ENCODE peak calls at places on chromosomes 7 and 10, in nine cellular contexts. Q is IMR-90; U is CD4-positive, alpha-beta memory T cell; B is endothelial cell of umbilical vein; E is WERI-Rb-1; G is cardiac muscle cell; A is Peyer's patch; X is psoas muscle; P is CD4-positive, CD25-positive, alpha-beta regulatory T cell. V is an unnamed sample.

GRCh38 chr10:123142701-123143161 is 5.2 kb upstream of the HMX2 start:
- DNase-seq in U (no peak), A (no peak), Q (no peak), P (no peak), E (no peak), X (no peak), G (no peak), B (no peak), V (no peak)

GRCh38 chr7:19117081-19117869 is at the start of gene TWIST1:
- DNase-seq in B (no peak), E (peak; percentile 44), G (peak; percentile 89), Q (peak; percentile 94), A (no peak), P (no peak), U (no peak), X (no peak), V (no peak)

GRCh38 chr7:101518348-101518747 is 110.7 kb downstream of the MYL10 start:
- DNase-seq in X (no peak), U (no peak), P (no peak), A (no peak), E (no peak), Q (peak; percentile 77), B (no peak), G (no peak), V (no peak)

GRCh38 chr7:155381852-155382801 is 75.8 kb upstream of the EN2 start:
- DNase-seq in Q (no peak), E (no peak), B (no peak), A (no peak), G (peak; percentile 42), X (peak; percentile 46), U (no peak), P (no peak), V (no peak)

GRCh38 chr10:72694476-72695369 is 2.8 kb downstream of the MCU start:
- DNase-seq in U (no peak), E (peak; percentile 13), P (peak; percentile 33), Q (peak; percentile 65), X (no peak), A (no peak), G (peak; percentile 34), B (peak; percentile 74), V (peak; percentile 49)

GRCh38 chr10:104387130-104387888 is 33.7 kb downstream of the CFAP58 start:
- DNase-seq in P (peak; percentile 9), X (no peak), A (no peak), G (no peak), U (no peak), Q (no peak), B (no peak), E (no peak), V (peak; percentile 47)

GRCh38 chr7:114789161-114789560 is 132.7 kb upstream of the MDFIC start:
- DNase-seq in A (no peak), U (no peak), E (no peak), G (no peak), B (peak; percentile 75), Q (peak; percentile 51), X (no peak), P (no peak), V (no peak)

GRCh38 chr7:129989466-129989865 is 36.7 kb upstream of the UBE2H start:
- DNase-seq in E (no peak), G (no peak), Q (no peak), B (no peak), A (no peak), X (no peak), U (no peak), P (peak; percentile 37), V (no peak)

GRCh38 chr10:106185991-106186390 is 978.5 kb downstream of the SORCS1 start:
- DNase-seq in B (no peak), Q (peak; percentile 31), A (no peak), G (no peak), U (no peak), P (no peak), X (no peak), E (no peak), V (no peak)

GRCh38 chr10:3355536-3355935 is 183.0 kb upstream of the PITRM1 start:
- DNase-seq in E (no peak), P (no peak), G (no peak), U (no peak), A (no peak), Q (no peak), X (no peak), B (no peak), V (no peak)

GRCh38 chr7:26156454-26157365 is 4.7 kb downstream of the NFE2L3 start:
- DNase-seq in Q (peak; percentile 97), P (peak; percentile 67), U (peak; percentile 67), X (no peak), G (no peak), B (peak; percentile 95), A (no peak), E (no peak), V (no peak)

GRCh38 chr7:69363131-69363530 is 235.1 kb upstream of the AUTS2 start:
- DNase-seq in Q (no peak), U (no peak), A (no peak), E (no peak), B (no peak), P (no peak), X (no peak), G (no peak), V (no peak)
- H3K27me3 ChIP-seq in Q (no peaks in the 10 kb centered on the region), U (no peaks in the 10 kb centered on the region), A (no peaks in the 10 kb centered on the region), E (no peaks in the 10 kb centered on the region), B (no peaks in the 10 kb centered on the region), P (no peaks in the 10 kb centered on the region), X (peaks cover 1% of the 10 kb centered on the region), G (no peaks in the 10 kb centered on the region), V (no peaks in the 10 kb centered on the region)

GRCh38 chr10:16992611-16993119 is 136.9 kb downstream of the CUBN start:
- DNase-seq in Q (no peak), A (no peak), U (no peak), E (no peak), G (no peak), X (no peak), P (no peak), B (peak; percentile 85), V (no peak)

GRCh38 chr10:16995867-16996529 is 133.6 kb downstream of the CUBN start:
- DNase-seq in A (no peak), U (peak; percentile 33), G (no peak), X (no peak), E (no peak), Q (peak; percentile 68), B (peak; percentile 96), P (peak; percentile 22), V (no peak)

GRCh38 chr10:16999665-17000451 is 129.8 kb downstream of the CUBN start:
- DNase-seq in Q (peak; percentile 85), X (peak; percentile 56), P (no peak), G (no peak), U (no peak), E (no peak), B (no peak), A (no peak), V (no peak)

GRCh38 chr10:16993186-16993585 is 136.4 kb downstream of the CUBN start:
- DNase-seq in E (no peak), B (no peak), Q (no peak), G (no peak), X (no peak), P (no peak), A (no peak), U (no peak), V (no peak)

DNA sequence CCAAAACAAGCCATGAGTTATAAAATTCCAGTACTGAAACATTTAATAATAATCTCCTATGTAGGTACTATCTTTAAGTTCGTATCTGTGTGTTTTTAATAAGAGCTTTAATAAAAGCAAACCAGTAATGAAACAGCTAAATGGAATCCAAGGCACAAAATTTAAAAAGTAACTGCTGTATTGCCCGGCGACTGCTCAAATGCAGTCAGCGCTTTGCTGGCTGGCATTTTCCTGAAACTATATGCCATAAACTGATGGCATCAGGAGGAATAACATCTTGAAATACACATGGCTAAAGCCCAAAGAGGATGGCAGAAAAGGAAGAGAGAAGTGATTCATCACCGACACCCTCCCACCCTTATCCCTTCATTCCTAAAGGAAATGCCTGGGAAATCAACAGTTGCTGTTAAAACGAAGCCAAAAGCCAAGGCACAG is 133.1 kb downstream of the CUBN start:
- DNase-seq in E (no peak), X (no peak), B (peak; percentile 96), U (no peak), P (no peak), Q (peak; percentile 36), A (no peak), G (no peak), V (no peak)
- H3K27ac ChIP-seq in E (no peak overlapping the region), X (peak overlapping the region; percentile 38), B (peak overlapping the region; percentile 98), U (no peak overlapping the region), P (no peak overlapping the region), Q (peak overlapping the region; percentile 73), A (no peak overlapping the region), G (no peak overlapping the region), V (no peak overlapping the region)

DNA sequence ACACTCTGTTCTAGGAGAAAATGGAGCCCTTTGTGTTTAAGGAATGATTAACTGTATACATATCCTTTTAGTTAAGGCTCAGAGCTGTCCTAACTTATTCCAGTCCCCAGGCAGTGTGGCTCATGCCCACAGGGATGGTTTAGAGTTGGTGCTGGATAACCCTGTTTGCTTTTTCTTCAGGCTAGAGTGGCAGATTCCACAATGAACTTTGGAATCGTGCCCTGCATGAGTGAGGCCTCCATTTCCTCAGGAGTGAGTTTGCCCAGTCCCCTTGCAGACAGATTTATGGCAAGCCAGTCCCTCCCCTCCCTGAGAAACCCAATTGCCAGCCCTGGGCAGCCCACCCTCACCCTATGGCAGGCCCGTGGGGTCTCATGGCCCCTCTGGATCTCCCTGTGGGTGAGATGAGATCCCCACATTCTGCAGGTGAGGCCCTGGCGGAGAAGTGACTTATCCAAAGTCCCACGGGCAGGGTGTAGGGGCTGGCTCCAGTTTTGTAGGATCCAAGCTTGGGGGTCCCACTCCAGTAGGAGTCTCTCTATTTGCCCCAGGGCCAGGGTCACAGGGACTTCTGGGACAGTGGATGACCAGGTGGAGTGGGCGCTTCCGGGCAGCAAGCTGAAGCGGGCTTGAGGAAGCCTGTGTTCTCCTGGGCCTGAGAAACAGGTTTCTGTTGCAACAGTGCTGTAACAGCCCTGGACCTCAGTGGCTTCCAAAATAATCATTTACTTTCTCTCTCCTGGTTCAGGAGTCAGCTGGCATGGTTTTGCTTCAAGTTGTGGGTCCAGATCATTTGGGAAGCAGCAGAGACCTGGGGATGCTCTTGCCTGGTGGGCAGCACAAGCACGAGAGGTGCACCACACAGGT is 9.0 kb upstream of the COMTD1 start:
- DNase-seq in U (no peak), Q (no peak), B (no peak), P (no peak), E (no peak), G (no peak), A (no peak), X (no peak), V (no peak)
- H3K9me3 ChIP-seq in U (no peaks in the 10 kb centered on the region), Q (peaks cover 1% of the 10 kb centered on the region), B (no peaks in the 10 kb centered on the region), P (no peaks in the 10 kb centered on the region), E (no peaks in the 10 kb centered on the region), G (no peaks in the 10 kb centered on the region), A (no peaks in the 10 kb centered on the region), X (no peaks in the 10 kb centered on the region), V (no peaks in the 10 kb centered on the region)

GRCh38 chr10:116802474-116802873 is 46.8 kb upstream of the ENO4 start:
- DNase-seq in X (no peak), B (no peak), E (no peak), Q (no peak), P (no peak), U (no peak), G (no peak), A (no peak), V (no peak)
- H3K27me3 ChIP-seq in X (peaks cover 2% of the 10 kb centered on the region), B (no peaks in the 10 kb centered on the region), E (no peaks in the 10 kb centered on the region), Q (peaks cover 32% of the 10 kb centered on the region), P (no peaks in the 10 kb centered on the region), U (no peaks in the 10 kb centered on the region), G (peaks cover 11% of the 10 kb centered on the region), A (no peaks in the 10 kb centered on the region), V (no peaks in the 10 kb centered on the region)

V was measured in Karpas-422.